ENCODE peak calls at places on chromosome 15, in ten cellular contexts. I, X, O, D, E, V, H, N, C and Z are unnamed samples. For H3K4me1 and H3K27me3, the result is how much of the 10 kb centered on the place peaks cover.

GRCh38 chr15:64651573-64652260 is 123.7 kb downstream of the RBPMS2 start:
- DNase-seq in C (no peak), V (no peak), O (no peak), X (no peak), I (no peak), D (no peak), N (peak), H (no peak), E (no peak), Z (no peak)

GRCh38 chr15:70240082-70240481 is 142.4 kb upstream of the TLE3 start:
- DNase-seq in V (no peak), D (no peak), H (no peak), I (no peak), N (no peak), X (no peak), C (no peak), O (no peak), E (no peak), Z (no peak)

GRCh38 chr15:63340353-63340752 is 41.3 kb downstream of the CA12 start:
- DNase-seq in I (no peak), N (no peak), V (no peak), O (no peak), E (no peak), C (no peak), X (no peak), H (no peak), D (no peak), Z (no peak)

GRCh38 chr15:73937313-73937695 is 11.0 kb downstream of the LOXL1 start:
- DNase-seq in E (no peak), N (no peak), V (no peak), H (no peak), C (no peak), I (no peak), X (no peak), O (peak), D (no peak), Z (no peak)

GRCh38 chr15:72760590-72761260 is 22.8 kb downstream of the ADPGK start:
- DNase-seq in H (no peak), I (no peak), V (no peak), X (no peak), E (no peak), N (no peak), D (no peak), O (no peak), C (no peak), Z (no peak)

GRCh38 chr15:25247418-25248030 is 191.3 kb downstream of the UBE3A start:
- DNase-seq in V (no peak), N (no peak), O (peak), X (no peak), E (no peak), C (no peak), H (no peak), I (peak), D (peak), Z (no peak)

GRCh38 chr15:78922527-78922926 is 22.3 kb downstream of the CTSH start:
- DNase-seq in X (no peak), N (no peak), E (no peak), C (no peak), V (no peak), O (no peak), I (no peak), H (no peak), D (no peak), Z (no peak)

GRCh38 chr15:23548071-23548470 is 17.4 kb upstream of the MKRN3 start:
- DNase-seq in H (no peak), D (no peak), C (no peak), I (no peak), X (no peak), O (no peak), E (no peak), V (no peak), N (no peak), Z (peak)

GRCh38 chr15:69743091-69743490 is 290.5 kb downstream of the RPLP1 start:
- DNase-seq in C (no peak), X (no peak), E (no peak), H (no peak), D (no peak), O (no peak), N (no peak), I (no peak), V (no peak), Z (no peak)

GRCh38 chr15:41585140-41586047 is 26.4 kb downstream of the TYRO3 start:
- DNase-seq in H (peak), N (peak), X (peak), I (peak), C (no peak), D (no peak), V (peak), O (peak), E (peak), Z (peak)

GRCh38 chr15:101159096-101159935 is 92.5 kb downstream of the CHSY1 start:
- DNase-seq in D (no peak), X (no peak), H (no peak), O (no peak), C (no peak), N (no peak), I (no peak), V (no peak), E (peak), Z (no peak)

GRCh38 chr15:56148099-56148498 is 95.6 kb downstream of the RFX7 start:
- DNase-seq in C (no peak), E (no peak), H (no peak), X (no peak), D (no peak), O (no peak), V (no peak), I (no peak), N (no peak), Z (no peak)

GRCh38 chr15:42368096-42368495 is 8.8 kb downstream of the CAPN3 start:
- DNase-seq in V (no peak), H (no peak), N (no peak), C (no peak), I (no peak), X (no peak), E (no peak), D (no peak), O (no peak), Z (no peak)

GRCh38 chr15:75347222-75348033 is 589 bp downstream of the NEIL1 start:
- DNase-seq in I (peak), D (peak), E (peak), C (no peak), N (peak), O (peak), X (no peak), V (peak), H (peak), Z (peak)

GRCh38 chr15:70436428-70436827 is 326.9 kb downstream of the UACA start:
- DNase-seq in E (no peak), V (no peak), X (no peak), I (no peak), C (no peak), O (no peak), N (no peak), D (no peak), H (no peak), Z (no peak)

GRCh38 chr15:101541501-101542292 is 52.2 kb upstream of the PCSK6 start:
- DNase-seq in E (no peak), X (no peak), V (no peak), D (no peak), I (no peak), O (no peak), C (no peak), N (no peak), H (no peak), Z (no peak)

GRCh38 chr15:70863450-70864218 is 9.7 kb upstream of the LARP6 start:
- DNase-seq in V (peak), X (peak), E (peak), H (no peak), O (no peak), C (no peak), D (no peak), I (peak), N (no peak), Z (no peak)

GRCh38 chr15:49982586-49982985 is 136.4 kb downstream of the ATP8B4 start:
- DNase-seq in X (peak), H (no peak), C (no peak), O (no peak), I (no peak), N (no peak), V (peak), D (no peak), E (no peak), Z (no peak)

GRCh38 chr15:31227954-31228542 is 98.6 kb upstream of the KLF13 start:
- DNase-seq in V (no peak), O (no peak), D (no peak), C (no peak), X (no peak), I (no peak), H (no peak), E (no peak), N (no peak), Z (no peak)

GRCh38 chr15:31227235-31227634 is 99.4 kb upstream of the KLF13 start:
- DNase-seq in N (no peak), I (no peak), H (no peak), V (no peak), E (no peak), X (no peak), O (no peak), D (no peak), C (no peak), Z (no peak)

GRCh38 chr15:31226011-31226410 is 100.6 kb upstream of the KLF13 start:
- DNase-seq in C (no peak), D (no peak), N (no peak), X (no peak), I (no peak), H (no peak), O (no peak), E (no peak), V (no peak), Z (peak)

GRCh38 chr15:31223478-31224350 is 102.9 kb upstream of the KLF13 start:
- DNase-seq in E (peak), V (peak), H (no peak), C (no peak), X (no peak), I (no peak), N (peak), D (no peak), O (peak), Z (no peak)

DNA sequence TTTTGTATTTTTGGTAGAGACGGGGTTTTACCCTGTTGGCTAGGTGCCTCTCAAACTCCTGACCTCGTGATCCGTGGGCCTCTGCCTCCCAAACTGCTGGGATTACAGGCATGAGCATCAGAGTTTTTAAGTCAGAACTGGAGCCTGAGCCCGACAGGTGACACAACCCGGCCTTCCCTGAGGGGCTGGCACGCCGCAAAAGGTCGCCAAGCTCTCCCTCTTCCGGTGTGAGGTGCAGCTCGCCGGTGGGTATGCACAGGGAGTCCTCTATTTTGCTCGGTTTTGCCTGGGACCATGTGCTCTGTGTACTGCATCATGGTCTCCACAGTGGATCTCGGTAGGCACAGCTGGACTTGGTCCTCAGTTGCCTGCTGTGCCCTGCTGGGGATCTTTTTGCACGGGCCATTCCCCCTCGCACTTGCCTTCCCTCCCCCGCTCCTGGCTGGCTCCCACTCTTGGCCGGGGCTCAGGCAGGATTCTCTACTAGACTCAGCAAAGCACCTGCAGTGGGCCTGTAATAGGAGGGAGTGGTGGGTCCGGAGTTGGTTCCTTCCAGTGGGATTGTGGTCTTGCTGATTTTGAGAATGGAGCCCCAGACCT is 101.2 kb upstream of the KLF13 start:
- DNase-seq in O (no peak), I (no peak), V (no peak), X (no peak), N (no peak), D (no peak), E (no peak), C (no peak), H (no peak), Z (peak)
- H3K4me3 ChIP-seq in O (no peak), I (no peak), V (no peak), X (no peak), N (no peak), D (no peak), E (no peak), C (no peak), H (no peak), Z (no peak)

DNA sequence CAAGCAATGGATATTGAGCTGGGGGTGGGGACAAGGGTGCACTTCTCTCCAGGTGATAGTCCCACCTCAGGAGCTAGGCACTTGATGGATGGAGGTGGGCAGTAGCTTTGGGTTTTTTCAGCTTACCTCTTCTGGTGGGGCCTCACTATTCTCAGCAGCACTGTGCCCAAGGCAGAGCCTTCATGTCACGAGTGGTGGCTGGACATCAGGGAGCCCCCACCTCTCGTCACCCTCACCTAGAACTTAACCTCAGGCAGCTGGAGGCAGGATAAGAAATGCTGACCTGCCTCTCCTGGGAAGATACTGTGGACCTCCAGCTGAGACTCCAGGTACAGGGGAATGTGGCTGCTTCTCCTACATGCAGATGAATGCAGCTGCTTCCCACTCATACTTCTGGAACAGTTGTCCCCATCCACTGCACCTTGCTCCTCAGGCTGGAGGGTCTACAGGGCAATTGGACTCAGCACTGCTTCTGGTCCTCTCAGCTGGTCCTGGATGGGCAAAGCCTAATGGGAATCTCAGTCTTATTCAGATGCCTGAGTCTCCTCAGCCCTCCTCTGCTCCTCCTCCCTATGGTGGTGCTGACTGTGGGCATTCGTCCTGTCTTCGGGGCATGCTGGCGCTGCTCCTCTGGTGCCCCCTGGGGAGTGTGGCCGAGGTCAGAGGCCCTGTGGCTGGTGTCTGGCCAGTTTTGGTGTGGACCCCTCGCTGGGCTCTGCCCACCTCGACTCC is 129.9 kb downstream of the KLF13 start:
- DNase-seq in N (no peak), V (no peak), H (no peak), D (no peak), I (no peak), E (no peak), X (no peak), O (no peak), C (no peak), Z (no peak)
- H3K4me1 ChIP-seq in N (under half), V (under half), H (under half), D (under half), I (under half), E (under half), X (under half), O (under half), C (under half), Z (under half)

GRCh38 chr15:89673162-89673506 is 6.0 kb downstream of the PLIN1 start:
- DNase-seq in O (no peak), V (no peak), D (no peak), C (peak), I (no peak), E (peak), N (peak), H (no peak), X (no peak), Z (no peak)

GRCh38 chr15:89670985-89671560 is 8.1 kb downstream of the PLIN1 start:
- DNase-seq in X (no peak), O (no peak), N (no peak), I (no peak), C (no peak), D (no peak), E (no peak), V (no peak), H (no peak), Z (no peak)

GRCh38 chr15:89669941-89670340 is 9.2 kb downstream of the PLIN1 start:
- DNase-seq in E (no peak), X (no peak), I (no peak), H (no peak), D (no peak), N (no peak), V (no peak), C (no peak), O (no peak), Z (no peak)

GRCh38 chr15:89672221-89673161 is 6.7 kb downstream of the PLIN1 start:
- DNase-seq in C (no peak), E (no peak), N (peak), H (no peak), X (peak), D (no peak), O (no peak), I (no peak), V (peak), Z (peak)

GRCh38 chr15:89671687-89672086 is 7.5 kb downstream of the PLIN1 start:
- DNase-seq in O (no peak), D (no peak), X (no peak), H (no peak), V (no peak), C (no peak), I (no peak), N (no peak), E (no peak), Z (no peak)
- H3K27me3 ChIP-seq in O (under half), D (under half), X (under half), H (under half), V (under half), C (half or more), I (under half), N (under half), E (under half), Z (under half)

GRCh38 chr15:48806151-48806550 is 4.7 kb downstream of the CEP152 start:
- DNase-seq in N (peak), O (no peak), D (no peak), I (peak), C (no peak), X (no peak), V (peak), H (no peak), E (no peak), Z (no peak)
- H3K4me3 ChIP-seq in N (no peak), O (no peak), D (no peak), I (no peak), C (no peak), X (no peak), V (no peak), H (no peak), E (no peak), Z (no peak)

GRCh38 chr15:90394074-90394473 is 6.0 kb downstream of the IQGAP1 start:
- DNase-seq in O (no peak), H (no peak), I (no peak), X (no peak), E (no peak), V (no peak), D (no peak), N (no peak), C (no peak), Z (no peak)
- H3K4me1 ChIP-seq in O (half or more), H (under half), I (half or more), X (under half), E (under half), V (under half), D (under half), N (half or more), C (under half), Z (under half)

GRCh38 chr15:92601940-92602593 is 53.5 kb downstream of the FAM174B start:
- DNase-seq in I (no peak), O (no peak), H (no peak), D (no peak), X (no peak), V (no peak), C (no peak), E (no peak), N (no peak), Z (no peak)

GRCh38 chr15:92605225-92605944 is 50.2 kb downstream of the FAM174B start:
- DNase-seq in N (no peak), H (no peak), D (peak), V (no peak), C (no peak), O (no peak), I (no peak), E (no peak), X (no peak), Z (no peak)

GRCh38 chr15:92600902-92601301 is 54.7 kb downstream of the FAM174B start:
- DNase-seq in I (no peak), D (no peak), X (no peak), C (no peak), E (peak), O (no peak), N (no peak), H (no peak), V (no peak), Z (peak)

GRCh38 chr15:92603743-92604470 is 51.7 kb downstream of the FAM174B start:
- DNase-seq in N (no peak), E (no peak), I (no peak), H (no peak), C (no peak), O (no peak), X (peak), D (no peak), V (peak), Z (no peak)

GRCh38 chr15:92603278-92603677 is 52.3 kb downstream of the FAM174B start:
- DNase-seq in V (no peak), N (no peak), X (no peak), O (no peak), D (peak), E (no peak), C (no peak), I (no peak), H (no peak), Z (no peak)
- H3K27me3 ChIP-seq in V (under half), N (under half), X (under half), O (under half), D (under half), E (under half), C (under half), I (under half), H (under half), Z (under half)

GRCh38 chr15:60372756-60373155 is 25.0 kb downstream of the ANXA2 start:
- DNase-seq in C (no peak), I (no peak), H (no peak), N (no peak), D (no peak), X (peak), O (no peak), E (no peak), V (no peak), Z (no peak)

GRCh38 chr15:60369696-60370095 is 28.1 kb downstream of the ANXA2 start:
- DNase-seq in D (no peak), I (no peak), X (no peak), O (no peak), N (no peak), C (no peak), H (no peak), V (no peak), E (no peak), Z (no peak)

GRCh38 chr15:60372223-60372622 is 25.6 kb downstream of the ANXA2 start:
- DNase-seq in E (no peak), I (no peak), D (no peak), O (no peak), V (no peak), C (no peak), H (no peak), N (no peak), X (no peak), Z (no peak)

GRCh38 chr15:60370804-60371700 is 26.7 kb downstream of the ANXA2 start:
- DNase-seq in N (no peak), X (peak), C (no peak), V (peak), D (peak), O (peak), H (peak), E (peak), I (peak), Z (peak)

GRCh38 chr15:60370105-60370803 is 27.5 kb downstream of the ANXA2 start:
- DNase-seq in N (no peak), X (peak), H (no peak), C (no peak), O (no peak), V (no peak), I (no peak), D (no peak), E (peak), Z (no peak)
- H3K4me3 ChIP-seq in N (no peak), X (no peak), H (no peak), C (no peak), O (no peak), V (no peak), I (no peak), D (no peak), E (peak), Z (no peak)

DNA sequence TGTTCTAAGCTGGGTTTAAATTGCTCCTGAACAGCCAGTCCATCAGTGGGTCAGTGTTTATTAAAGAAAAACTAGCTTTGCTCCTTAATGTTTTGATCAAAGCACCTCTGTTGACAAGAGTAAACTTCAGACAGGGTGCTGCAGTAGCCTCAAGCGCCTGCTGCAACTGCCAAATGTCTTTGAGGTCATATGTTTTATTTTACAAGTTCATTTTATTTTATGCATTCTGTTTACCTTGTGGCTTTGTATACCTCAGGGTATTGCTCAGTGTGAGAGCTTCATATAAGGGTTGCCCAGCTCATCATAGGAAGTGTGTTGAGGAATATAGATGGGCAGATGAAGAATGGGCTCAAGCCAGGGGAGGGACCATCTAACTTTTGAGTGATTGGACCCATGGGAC is 8.5 kb downstream of the MYZAP start:
- DNase-seq in H (no peak), N (no peak), X (no peak), V (no peak), I (no peak), D (no peak), O (no peak), E (no peak), C (no peak), Z (no peak)
- H3K4me1 ChIP-seq in H (under half), N (under half), X (under half), V (under half), I (half or more), D (under half), O (under half), E (under half), C (under half), Z (under half)